ENCODE peak calls at places on chromosomes 16 and 17, in ten cellular contexts. A is nephron progenitor cell, Z is A549, W is ascending aorta, R is cardiac muscle cell, J is endothelial cell, X is B cell, G is kidney, O is progenitor cell of endocrine pancreas, E is gastrocnemius medialis. U is an unnamed sample.

GRCh38 chr17:78541488-78542237 is 35.5 kb downstream of the DNAH17 start:
- DNase-seq in W (no peak), J (no peak), E (peak), R (no peak), O (no peak), A (no peak), G (peak), Z (peak), X (no peak), U (no peak)

GRCh38 chr16:85994492-85995433 is 95.8 kb downstream of the IRF8 start:
- DNase-seq in X (no peak), G (no peak), Z (no peak), R (no peak), A (no peak), E (no peak), J (no peak), W (no peak), O (no peak), U (no peak)

GRCh38 chr16:66159987-66160386 is 206.5 kb upstream of the CDH5 start:
- DNase-seq in X (no peak), O (no peak), G (no peak), Z (no peak), J (no peak), R (no peak), A (no peak), W (no peak), E (no peak), U (no peak)

GRCh38 chr16:10979717-10980601 is 35.6 kb downstream of the CLEC16A start:
- DNase-seq in O (no peak), X (no peak), Z (no peak), A (no peak), G (no peak), R (no peak), E (peak), W (peak), J (no peak), U (no peak)

GRCh38 chr16:7211781-7212180 is 120.9 kb upstream of the RBFOX1 start:
- DNase-seq in G (no peak), J (no peak), E (no peak), O (no peak), Z (no peak), W (no peak), R (no peak), X (no peak), A (no peak), U (no peak)

GRCh38 chr17:21287703-21288449 is 3.4 kb downstream of the MAP2K3 start:
- DNase-seq in Z (peak), A (no peak), X (peak), E (peak), R (no peak), W (peak), O (no peak), G (peak), J (no peak), U (peak)

GRCh38 chr16:9499921-9500593 is 408.6 kb downstream of the HAPSTR1 start:
- DNase-seq in E (no peak), W (no peak), J (no peak), O (no peak), G (no peak), R (peak), X (no peak), A (peak), Z (no peak), U (no peak)

GRCh38 chr16:27326738-27327585 is 13.2 kb downstream of the IL4R start:
- DNase-seq in X (peak), G (peak), R (peak), E (peak), O (no peak), W (peak), Z (peak), A (peak), J (peak), U (peak)

GRCh38 chr16:88591577-88592021 is 21.4 kb downstream of the ZC3H18 start:
- DNase-seq in E (peak), G (no peak), A (no peak), R (no peak), X (no peak), Z (no peak), W (peak), O (no peak), J (no peak), U (peak)

GRCh38 chr17:55426851-55427586 is 5.4 kb upstream of the MMD start:
- DNase-seq in Z (no peak), G (no peak), J (no peak), X (no peak), R (no peak), A (no peak), E (no peak), O (no peak), W (no peak), U (no peak)

GRCh38 chr17:72334205-72334604 is 213.4 kb downstream of the SOX9 start:
- DNase-seq in X (no peak), W (no peak), E (no peak), R (no peak), G (no peak), J (no peak), O (no peak), A (no peak), Z (no peak), U (no peak)

GRCh38 chr17:11309850-11310249 is 68.8 kb downstream of the SHISA6 start:
- DNase-seq in Z (no peak), O (no peak), W (no peak), G (no peak), R (no peak), J (no peak), A (no peak), E (no peak), X (no peak), U (no peak)

GRCh38 chr17:72104863-72105234 is 16.0 kb upstream of the SOX9 start:
- DNase-seq in J (no peak), W (no peak), R (no peak), E (no peak), A (no peak), Z (no peak), G (no peak), O (no peak), X (no peak), U (no peak)

GRCh38 chr17:74745548-74746177 is 2.8 kb upstream of the NHERF1 start:
- DNase-seq in E (no peak), X (no peak), G (peak), Z (no peak), J (no peak), A (no peak), O (no peak), R (no peak), W (no peak), U (no peak)

GRCh38 chr16:85471469-85472431 is 141.4 kb upstream of the GSE1 start:
- DNase-seq in G (no peak), E (no peak), O (no peak), J (no peak), R (no peak), W (no peak), X (no peak), Z (no peak), A (no peak), U (no peak)

DNA sequence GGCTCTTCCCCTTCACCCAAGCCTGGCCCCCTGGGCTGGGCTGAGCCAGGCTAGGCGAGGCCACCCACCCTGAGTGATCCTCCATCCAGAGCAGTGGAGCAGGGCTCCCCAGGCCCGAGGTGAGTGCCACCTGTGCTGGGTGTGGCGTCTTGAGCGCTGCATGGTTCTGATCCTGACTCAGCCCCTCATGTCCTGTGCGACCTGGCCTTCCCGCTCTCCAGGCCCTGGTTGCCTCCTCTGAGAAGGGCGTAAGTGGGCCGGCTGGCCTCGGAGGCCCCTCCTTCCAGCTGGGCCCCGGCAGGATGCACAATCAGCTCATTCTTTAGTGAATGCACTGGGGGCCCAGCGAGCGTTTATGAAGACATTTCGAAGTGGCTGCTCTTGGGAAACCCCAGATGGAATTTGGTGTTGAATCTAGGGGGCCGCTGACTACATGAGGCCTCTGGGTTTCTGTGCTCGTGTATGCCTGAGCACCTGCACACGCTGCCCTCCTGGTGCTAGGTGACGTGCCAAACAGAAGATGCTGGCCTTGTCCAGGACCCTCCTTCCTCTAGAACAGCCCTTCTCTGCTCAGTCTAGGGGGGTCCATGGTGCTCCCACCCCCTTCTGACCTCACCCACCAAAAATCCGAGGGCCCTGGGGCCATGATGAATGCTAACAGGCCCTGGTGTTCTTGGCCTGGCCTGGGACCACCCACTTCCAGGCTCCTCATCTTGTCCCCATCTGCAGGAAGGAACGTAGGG is 3.7 kb upstream of the TMEM92 start:
- DNase-seq in G (peak), Z (no peak), J (no peak), X (no peak), R (peak), O (no peak), W (peak), A (no peak), E (no peak), U (no peak)
- TF ChIP-seq CTCF in G (no peak), Z (peak), J (peak), X (peak), R (no peak), O (no peak), W (no peak), A (no peak), E (no peak), U (no peak)

GRCh38 chr16:3304370-3304769 is 860 bp downstream of the TIGD7 start:
- DNase-seq in G (no peak), W (no peak), Z (no peak), A (no peak), O (no peak), R (no peak), J (no peak), X (no peak), E (no peak), U (no peak)

GRCh38 chr16:3306078-3306477 is 781 bp downstream of the ZNF75A start:
- DNase-seq in W (no peak), Z (no peak), E (no peak), J (no peak), R (no peak), X (no peak), O (no peak), G (no peak), A (no peak), U (no peak)

DNA sequence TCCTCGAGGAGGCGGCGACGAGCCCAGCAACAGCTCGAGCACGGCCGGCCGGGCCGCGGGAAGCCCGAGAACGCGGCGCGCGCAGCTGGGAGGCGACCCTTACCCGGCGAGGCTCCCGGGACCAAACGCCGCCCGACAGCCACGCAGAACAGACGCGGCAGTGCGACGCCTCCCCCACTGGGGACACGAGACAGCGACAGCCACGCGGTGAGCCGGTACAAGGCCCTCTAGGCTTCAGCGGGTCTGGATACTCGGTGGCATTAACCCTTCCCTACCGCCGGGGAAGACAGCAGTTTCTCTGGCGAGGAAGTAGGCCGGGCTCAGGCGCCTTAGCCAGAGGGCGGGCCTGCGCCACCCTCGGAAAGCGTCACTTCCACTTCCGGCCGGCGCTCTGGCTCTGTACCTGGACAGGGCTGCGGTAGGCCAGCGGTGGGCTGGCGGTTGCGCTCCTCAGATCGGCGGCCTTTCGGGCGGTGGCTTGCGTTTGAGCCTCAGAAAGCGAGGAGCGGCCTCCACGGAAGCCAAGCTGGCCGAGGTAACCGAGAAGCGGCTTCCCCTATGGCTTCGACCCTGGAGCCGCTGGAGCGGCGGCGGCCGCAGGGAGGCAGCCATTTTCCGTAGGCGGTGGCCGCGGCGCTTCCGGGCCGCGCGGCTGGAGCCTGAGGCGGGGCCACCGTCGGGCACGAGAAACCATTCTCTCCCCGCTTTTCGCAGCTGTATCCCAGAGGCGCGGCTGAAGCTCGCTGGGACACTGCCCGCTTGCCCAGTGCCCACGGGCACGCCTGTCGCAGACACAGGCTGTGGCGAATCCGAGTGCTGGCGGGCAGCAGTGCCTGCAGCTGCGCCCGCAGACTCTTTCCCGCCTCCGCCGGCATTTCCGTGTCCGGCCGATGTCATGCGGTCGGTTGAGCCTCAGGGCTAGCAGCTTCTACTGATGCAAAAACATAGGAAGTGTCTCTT is at the start of the genes TIGD7 and ZNF75A:
- DNase-seq in A (peak), Z (peak), E (peak), X (peak), J (peak), R (peak), G (peak), W (peak), O (peak), U (peak)
- TF ChIP-seq CTCF in A (no peak), Z (no peak), E (peak), X (no peak), J (no peak), R (peak), G (no peak), W (no peak), O (peak), U (no peak)

DNA sequence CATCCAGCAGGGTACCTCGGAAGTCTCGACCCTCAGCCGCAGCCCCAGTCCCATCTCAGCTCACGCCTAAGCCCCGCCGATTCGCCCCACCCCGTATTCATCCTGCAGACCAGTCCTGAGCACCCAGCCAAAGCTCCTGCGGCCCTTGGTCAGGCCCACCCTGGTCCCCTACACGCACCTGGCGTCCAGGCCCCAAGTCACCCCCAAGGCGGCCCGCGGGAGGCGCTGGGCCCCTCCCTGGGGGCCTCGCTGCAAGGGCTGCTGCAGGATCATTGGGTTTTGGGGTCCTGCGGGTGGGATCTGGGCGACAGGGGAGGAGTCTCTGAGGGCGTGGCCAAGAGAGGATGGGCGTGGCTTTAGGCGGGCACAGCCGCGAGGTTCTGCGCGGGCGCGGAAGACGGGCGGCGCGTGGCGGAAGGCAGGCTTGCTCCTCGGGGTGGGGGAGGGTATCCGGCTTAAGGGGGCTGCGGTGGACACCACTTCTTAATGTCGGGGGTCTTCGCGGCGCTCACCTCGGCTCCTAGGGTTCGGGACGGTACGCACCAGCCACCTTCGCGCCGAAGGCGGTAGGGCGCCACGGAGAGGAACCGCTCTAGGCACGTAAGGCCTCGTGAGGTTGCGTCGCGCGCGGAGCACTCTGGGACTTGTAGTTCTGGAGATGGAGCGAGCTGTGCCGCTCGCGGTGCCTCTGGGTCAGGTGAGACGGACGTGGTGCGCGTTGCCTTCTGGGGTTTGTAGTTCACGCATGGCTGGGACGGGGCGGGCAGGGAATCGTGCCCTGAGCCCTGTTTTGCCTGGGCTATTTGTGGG is at the start of the genes HCFC1R1 and THOC6:
- DNase-seq in W (peak), A (peak), Z (peak), R (peak), G (peak), J (peak), X (peak), O (peak), E (peak), U (peak)
- TF ChIP-seq CTCF in W (no peak), A (no peak), Z (no peak), R (no peak), G (no peak), J (no peak), X (no peak), O (no peak), E (no peak), U (no peak)

DNA sequence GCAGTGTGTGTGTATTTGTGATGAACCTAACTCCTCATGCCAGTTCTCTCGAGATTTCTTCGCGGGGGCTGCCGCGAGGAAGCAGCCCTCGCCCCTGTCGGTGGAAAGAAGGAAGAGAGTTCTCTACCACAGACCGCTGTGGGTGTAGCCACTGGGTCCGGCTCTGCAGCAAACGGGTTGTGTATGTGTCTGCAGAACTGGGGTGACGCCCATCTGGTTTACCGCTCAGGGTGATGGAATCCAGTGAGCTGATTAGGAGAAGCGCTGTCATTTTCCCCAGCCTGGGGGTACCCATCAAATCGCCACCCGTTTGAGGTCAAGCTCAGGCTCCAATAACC is 7.7 kb downstream of the CORO6 start:
- DNase-seq in Z (no peak), J (no peak), E (peak), X (peak), A (peak), W (peak), R (no peak), O (no peak), G (no peak), U (peak)
- TF ChIP-seq CTCF in Z (no peak), J (no peak), E (no peak), X (no peak), A (no peak), W (no peak), R (no peak), O (no peak), G (no peak), U (no peak)

GRCh38 chr17:916315-916714 is 63.3 kb downstream of the NXN start:
- DNase-seq in G (no peak), W (no peak), R (no peak), Z (no peak), X (no peak), J (no peak), A (no peak), O (no peak), E (no peak), U (no peak)
- TF ChIP-seq CTCF in G (no peak), W (no peak), R (no peak), Z (no peak), X (no peak), J (peak), A (no peak), O (peak), E (no peak), U (no peak)

DNA sequence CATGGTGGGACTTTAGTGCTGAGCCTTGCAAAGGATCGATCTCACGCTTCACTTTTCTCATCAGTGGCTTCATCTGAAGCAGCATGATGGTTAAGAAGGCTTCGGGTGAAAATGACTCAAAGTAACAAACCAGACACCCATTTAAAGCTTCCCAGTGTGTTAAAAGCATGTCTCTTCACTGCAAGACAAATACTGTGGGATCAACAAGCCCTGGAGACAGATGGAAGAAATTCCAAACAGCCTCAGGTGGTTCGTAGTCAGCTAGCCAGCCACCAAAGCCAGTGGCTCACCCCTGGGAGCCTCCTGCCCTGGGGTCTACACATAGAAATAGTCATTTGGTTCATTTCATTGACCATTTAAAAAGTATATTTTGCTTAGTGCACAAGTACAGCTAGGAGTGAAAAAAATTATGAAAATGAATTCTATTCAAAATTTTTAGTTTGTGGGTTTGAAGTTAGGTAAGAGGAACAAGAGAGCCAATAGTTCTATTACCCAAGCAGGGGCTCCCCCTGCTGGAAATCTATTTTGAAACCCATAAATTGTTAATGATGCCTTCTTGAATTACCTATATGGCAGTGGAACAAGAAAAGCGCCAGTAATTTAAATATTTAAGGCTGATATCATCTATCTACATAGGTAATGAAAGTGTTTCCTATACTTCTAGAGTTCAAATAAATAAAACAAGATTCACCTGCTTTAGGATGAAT is 51.6 kb downstream of the PMP22 start:
- DNase-seq in J (peak), O (no peak), X (no peak), Z (no peak), A (peak), R (peak), W (no peak), G (no peak), E (no peak), U (no peak)
- TF ChIP-seq CTCF in J (peak), O (peak), X (peak), Z (peak), A (peak), R (peak), W (no peak), G (no peak), E (no peak), U (no peak)

GRCh38 chr16:73066321-73066926 is 18.5 kb upstream of the ZFHX3 start:
- DNase-seq in R (no peak), J (no peak), Z (no peak), O (no peak), X (no peak), W (no peak), G (peak), E (no peak), A (no peak), U (no peak)
- TF ChIP-seq CTCF in R (no peak), J (no peak), Z (no peak), O (peak), X (no peak), W (no peak), G (no peak), E (no peak), A (no peak), U (no peak)

U was measured in HL-60.